ENCODE peak calls at places on chromosomes 2 and 18, in eight cellular contexts. P is stimulated activated CD8-positive, alpha-beta memory T cell treated with anti-CD3 and anti-CD28 coated beads, Interleukin-4, amount 100 ng/mL, for 4 hours; S is lower leg skin; J is RWPE1; Y is HT1080; E is HTR-8/SVneo; A is KBM-7; R is spleen. W is an unnamed sample.

GRCh38 chr2:96832751-96833507 is 10.9 kb downstream of the ANKRD23 start:
- DNase-seq in E (peak; percentile 92), S (no peak), P (no peak), J (peak; percentile 83), A (no peak), Y (no peak), R (peak; percentile 85), W (no peak)

GRCh38 chr2:18924905-18925691 is 335.7 kb upstream of the NT5C1B start:
- DNase-seq in A (no peak), S (no peak), R (no peak), E (peak; percentile 47), Y (peak; percentile 54), J (no peak), P (no peak), W (no peak)

GRCh38 chr2:228039752-228040534 is 141.5 kb downstream of the SPHKAP start:
- DNase-seq in A (peak; percentile 28), Y (no peak), P (no peak), R (no peak), J (peak; percentile 38), S (no peak), E (peak; percentile 31), W (no peak)

GRCh38 chr2:71943238-71944182 is 204.2 kb downstream of the CYP26B1 start:
- DNase-seq in A (no peak), S (peak; percentile 78), R (peak; percentile 71), Y (no peak), E (no peak), J (no peak), P (no peak), W (no peak)

GRCh38 chr2:44680983-44681481 is 260.5 kb upstream of the SIX3 start:
- DNase-seq in P (no peak), Y (no peak), J (no peak), R (no peak), S (no peak), A (no peak), E (no peak), W (no peak)

GRCh38 chr2:201500534-201500933 is 49.0 kb downstream of the STRADB start:
- DNase-seq in A (no peak), R (no peak), E (no peak), S (no peak), P (no peak), Y (peak; percentile 52), J (peak; percentile 8), W (no peak)

GRCh38 chr2:149745396-149745925 is 157.9 kb upstream of the MMADHC start:
- DNase-seq in J (no peak), Y (no peak), P (no peak), E (no peak), S (no peak), A (no peak), R (no peak), W (no peak)

GRCh38 chr2:56184500-56184996 is 758 bp downstream of the CCDC85A start:
- DNase-seq in A (peak; percentile 16), E (peak; percentile 27), R (peak; percentile 77), P (no peak), Y (no peak), S (no peak), J (no peak), W (no peak)

GRCh38 chr2:120453635-120453998 is 107.7 kb downstream of the INHBB start:
- DNase-seq in Y (peak; percentile 60), E (peak; percentile 53), J (no peak), S (no peak), A (no peak), R (no peak), P (no peak), W (no peak)

GRCh38 chr2:20474757-20475566 is 28.1 kb downstream of the RHOB start:
- DNase-seq in Y (no peak), E (no peak), P (no peak), A (no peak), R (peak; percentile 30), J (no peak), S (peak; percentile 76), W (no peak)

GRCh38 chr2:159083601-159084000 is 115.2 kb downstream of the TANC1 start:
- DNase-seq in R (no peak), E (no peak), S (no peak), J (no peak), Y (no peak), A (no peak), P (no peak), W (no peak)

GRCh38 chr2:170247333-170247732 is 69.4 kb downstream of the MYO3B start:
- DNase-seq in S (no peak), E (no peak), A (no peak), P (no peak), Y (no peak), R (no peak), J (no peak), W (no peak)

GRCh38 chr18:74430811-74431571 is 26.1 kb downstream of the DIPK1C start:
- DNase-seq in E (no peak), Y (no peak), S (no peak), R (no peak), J (no peak), A (no peak), P (no peak), W (no peak)

GRCh38 chr2:46379213-46380037 is 82.2 kb downstream of the EPAS1 start:
- DNase-seq in A (no peak), Y (no peak), P (no peak), E (no peak), R (no peak), J (no peak), S (no peak), W (no peak)

GRCh38 chr2:23065936-23066335 is 319.0 kb upstream of the KLHL29 start:
- DNase-seq in S (no peak), A (no peak), P (no peak), E (no peak), R (no peak), Y (no peak), J (no peak), W (no peak)

GRCh38 chr18:6004119-6004518 is 108.8 kb upstream of the TMEM200C start:
- DNase-seq in Y (no peak), A (no peak), J (no peak), R (no peak), E (no peak), S (no peak), P (no peak), W (no peak)

GRCh38 chr18:45413180-45413836 is 202.0 kb upstream of the SLC14A2 start:
- DNase-seq in S (no peak), E (no peak), P (no peak), J (no peak), R (no peak), A (no peak), Y (no peak), W (no peak)

GRCh38 chr2:204608261-204608660 is 63.0 kb downstream of the PARD3B start:
- DNase-seq in A (no peak), S (no peak), R (no peak), P (no peak), E (no peak), J (no peak), Y (no peak), W (no peak)

GRCh38 chr2:239878686-239879085 is 146.5 kb downstream of the NDUFA10 start:
- DNase-seq in J (no peak), A (no peak), E (no peak), P (no peak), R (no peak), Y (no peak), S (peak; percentile 53), W (no peak)